ENCODE peak calls at places on chromosome 1, in four cellular contexts. U is suprapubic skin; Q is hypothalamus; J is activated T-helper 9 cell treated with anti-CD3 and anti-CD28 coated beads, Interleukin-2, amount 50 U/mL, for 16 hours. M is an unnamed sample.

GRCh38 chr1:205438213-205439158 is 16.6 kb upstream of the LEMD1 start:
- DNase-seq in U (no peak), Q (peak; percentile 35), J (no peak), M (peak; percentile 30)

GRCh38 chr1:94871031-94871430 is 50.9 kb downstream of the SLC44A3 start:
- DNase-seq in U (no peak), Q (no peak), J (no peak), M (no peak)

GRCh38 chr1:183234660-183235476 is 48.8 kb downstream of the LAMC2 start:
- DNase-seq in U (peak; percentile 85), Q (no peak), J (no peak), M (no peak)

GRCh38 chr1:229661022-229661877 is 35.2 kb downstream of the URB2 start:
- DNase-seq in U (peak; percentile 88), Q (no peak), J (peak; percentile 41), M (peak; percentile 43)

GRCh38 chr1:91781371-91781825 is 104.6 kb downstream of the TGFBR3 start:
- DNase-seq in U (no peak), Q (no peak), J (no peak), M (no peak)

GRCh38 chr1:155206891-155207577 is 663 bp downstream of the THBS3 start:
- DNase-seq in U (peak; percentile 91), Q (peak; percentile 40), J (peak; percentile 81), M (peak; percentile 53)

GRCh38 chr1:90045853-90046563 is 51.1 kb downstream of the ZNF326 start:
- DNase-seq in U (no peak), Q (no peak), J (no peak), M (no peak)

GRCh38 chr1:32521165-32521564 is 18.1 kb upstream of the ZBTB8A start:
- DNase-seq in U (no peak), Q (no peak), J (no peak), M (no peak)

GRCh38 chr1:80632284-80632683 is 1168.5 kb upstream of the ADGRL2 start:
- DNase-seq in U (no peak), Q (no peak), J (no peak), M (no peak)

M was measured in C1 segment of cervical spinal cord.